ENCODE peak calls at places on chromosomes 1 and 21, in five cellular contexts. T is endothelial cell of umbilical vein, A is SK-N-SH, S is K562, O is OCI-LY7. H is an unnamed sample.

GRCh38 chr1:93591833-93592635 is 89.6 kb downstream of the BCAR3 start:
- DNase-seq in S (peak), T (no peak), O (peak), A (peak), H (no peak)

GRCh38 chr1:234666206-234666605 is 56.2 kb upstream of the IRF2BP2 start:
- DNase-seq in O (no peak), S (no peak), A (no peak), T (no peak), H (no peak)

GRCh38 chr1:54651608-54652007 is 10.0 kb downstream of the MROH7 start:
- DNase-seq in O (no peak), S (no peak), A (no peak), T (no peak), H (no peak)

GRCh38 chr1:147337040-147337439 is 94.6 kb downstream of the CHD1L start:
- DNase-seq in A (no peak), O (no peak), T (no peak), S (no peak), H (no peak)

GRCh38 chr1:192747305-192747704 is 61.5 kb upstream of the RGS2 start:
- DNase-seq in T (no peak), S (no peak), A (no peak), O (no peak), H (peak)

GRCh38 chr1:30110826-30111225 is 612.6 kb downstream of the MATN1 start:
- DNase-seq in A (no peak), T (no peak), S (no peak), O (no peak), H (no peak)

GRCh38 chr21:17602874-17603273 is 9.8 kb downstream of the BTG3 start:
- DNase-seq in A (no peak), T (no peak), O (no peak), S (no peak), H (peak)

GRCh38 chr21:43778469-43779335 is 2.6 kb upstream of the CSTB start:
- DNase-seq in A (no peak), O (no peak), T (no peak), S (peak), H (peak)

GRCh38 chr21:36756527-36756926 is 57.6 kb downstream of the SIM2 start:
- DNase-seq in S (no peak), T (peak), O (no peak), A (no peak), H (no peak)

GRCh38 chr21:37849703-37850102 is 66.6 kb downstream of the KCNJ6 start:
- DNase-seq in O (no peak), A (no peak), S (no peak), T (peak), H (peak)

GRCh38 chr1:240491156-240491555 is 120.8 kb downstream of the GREM2 start:
- DNase-seq in O (no peak), S (no peak), T (no peak), A (no peak), H (no peak)

DNA sequence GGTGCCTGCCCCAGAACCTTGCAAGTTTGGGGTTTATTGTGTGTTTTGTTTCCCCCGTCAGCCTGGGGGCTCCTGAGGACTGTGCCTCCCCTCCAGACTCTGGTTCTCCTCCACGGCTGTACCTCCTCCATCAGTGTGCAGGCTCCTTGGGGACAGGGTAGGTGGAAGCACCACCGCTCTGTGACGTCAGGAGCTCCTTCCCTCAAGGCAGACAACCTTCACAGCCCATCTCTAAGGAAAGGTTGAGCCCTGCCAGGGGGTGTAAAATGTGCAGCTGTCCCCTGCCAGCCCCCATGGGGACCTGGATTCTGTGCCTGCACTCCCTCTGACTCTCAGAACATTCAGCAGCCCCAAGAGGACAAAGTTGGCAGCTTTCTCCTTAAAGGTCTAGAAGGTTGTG is 465 bp upstream of the HSPB7 start:
- DNase-seq in A (no peak), O (no peak), S (no peak), T (no peak), H (no peak)
- H3K4me2 ChIP-seq in A (no peak), O (no peak), S (no peak), T (no peak), H (no peak)

DNA sequence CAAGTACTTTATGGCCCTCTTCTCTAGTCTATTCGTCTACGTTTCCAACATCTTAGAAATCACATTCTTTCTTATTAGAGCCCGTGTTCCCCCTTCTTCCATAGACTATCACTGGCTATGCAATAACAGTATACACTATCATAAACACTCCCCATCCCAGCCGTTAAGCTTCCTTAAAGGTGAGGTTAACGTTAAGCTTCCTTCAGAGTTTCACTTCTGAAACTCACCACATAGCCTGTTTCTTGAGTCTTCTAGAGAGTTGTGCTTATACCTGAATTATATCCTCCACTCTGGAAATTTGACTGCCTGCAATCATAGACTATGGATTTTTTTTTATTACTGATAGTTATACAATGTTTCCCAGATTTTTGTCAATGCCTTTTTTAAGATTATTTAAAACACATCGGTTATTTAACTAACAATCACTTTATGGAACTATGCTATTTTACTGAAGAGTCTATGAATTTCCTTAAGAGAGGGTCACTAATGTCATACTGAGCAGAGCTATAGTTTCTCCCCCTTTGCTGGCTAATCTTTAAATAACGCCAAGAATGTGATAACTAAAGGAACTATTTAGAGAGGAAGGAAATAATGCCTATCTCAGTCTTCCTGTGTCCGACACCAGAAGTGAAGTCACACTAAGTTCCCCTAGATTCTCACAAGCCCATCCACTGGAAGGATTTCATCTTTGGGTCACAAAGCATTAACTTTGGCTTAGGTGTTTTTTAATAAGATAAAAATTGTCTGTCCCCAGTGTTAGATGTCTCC is 16.8 kb downstream of the FCER1A start:
- DNase-seq in T (peak), S (no peak), A (no peak), O (no peak), H (no peak)
- H3K4me2 ChIP-seq in T (peak), S (no peak), A (no peak), O (no peak), H (no peak)

DNA sequence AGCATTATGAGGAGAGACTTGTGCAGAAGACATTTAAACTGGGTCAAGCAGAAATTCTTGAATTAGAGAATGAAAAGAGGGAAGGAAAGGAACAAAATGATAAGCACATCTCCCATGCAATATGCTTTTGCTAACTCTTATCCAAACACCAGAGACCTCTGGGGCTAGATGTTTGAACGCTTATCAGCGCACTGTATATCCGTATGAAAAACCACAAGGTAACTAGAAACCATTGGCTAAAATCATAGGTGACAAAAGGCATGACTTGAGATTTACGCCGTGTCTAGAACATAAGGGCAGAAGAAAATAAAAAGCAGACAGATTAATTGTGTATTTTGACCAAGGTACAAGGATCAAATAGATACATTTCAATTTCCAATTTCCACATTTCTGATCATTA is 38.0 kb upstream of the TIAM1 start:
- DNase-seq in A (no peak), O (no peak), T (no peak), S (peak), H (no peak)
- H3K4me2 ChIP-seq in A (no peak), O (no peak), T (no peak), S (no peak), H (no peak)

DNA sequence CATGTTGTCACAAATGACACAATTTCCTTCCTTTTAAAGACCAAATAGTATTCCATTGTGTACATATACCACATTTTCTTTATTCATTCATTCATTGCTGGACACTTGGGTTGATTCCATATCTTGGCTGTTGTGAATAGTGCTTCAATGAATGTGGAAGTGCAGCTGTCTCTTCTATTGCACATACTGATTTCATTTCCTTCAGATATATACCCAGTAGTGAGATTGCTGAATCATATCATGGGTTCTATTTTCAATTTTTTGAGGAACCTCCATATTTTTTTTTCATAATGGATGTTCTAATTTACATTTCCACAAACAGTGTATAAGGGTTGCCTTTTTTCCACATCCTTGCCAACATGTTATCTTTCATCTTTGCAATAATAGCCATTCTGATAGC is 38.7 kb upstream of the WLS start:
- DNase-seq in A (no peak), S (no peak), O (no peak), T (peak), H (no peak)
- H3K4me2 ChIP-seq in A (no peak), S (no peak), O (no peak), T (no peak), H (no peak)

DNA sequence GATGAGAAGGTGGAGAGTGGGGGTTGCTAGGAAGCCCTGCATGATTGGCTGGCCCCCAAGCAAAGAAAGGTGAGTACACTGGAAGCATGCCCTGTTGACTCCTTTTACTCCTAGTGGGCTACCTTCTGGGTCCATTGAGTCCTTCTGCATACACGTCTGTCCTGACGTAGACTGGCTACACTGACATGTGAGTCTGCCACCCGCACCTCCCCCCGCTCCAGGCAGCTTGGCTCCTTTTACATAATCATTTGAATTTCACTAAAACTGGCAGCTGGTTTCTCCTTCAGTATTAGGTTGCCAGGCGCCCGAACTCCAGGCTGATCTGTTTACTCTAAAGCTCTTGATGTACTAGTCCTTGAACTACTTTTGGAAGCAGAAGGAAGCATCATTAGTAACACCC is 8.7 kb downstream of the MRPS21 start:
- DNase-seq in S (no peak), O (no peak), T (no peak), A (no peak), H (no peak)
- H3K4me2 ChIP-seq in S (no peak), O (no peak), T (no peak), A (no peak), H (no peak)

H was measured in mammary epithelial cell.